ENCODE peak calls at places on chromosome 1, in ten cellular contexts. S, W, E, P, C, D, K, A, B and N are unnamed samples.

GRCh38 chr1:94698759-94699502 is 121.2 kb upstream of the SLC44A3 start:
- DNase-seq in A (no peak), B (no peak), S (peak), K (no peak), E (peak), D (peak), P (no peak), W (no peak), C (no peak), N (no peak)

GRCh38 chr1:46150085-46150484 is 17.7 kb upstream of the PIK3R3 start:
- DNase-seq in S (no peak), W (no peak), D (no peak), B (no peak), C (no peak), P (no peak), K (no peak), E (peak), A (no peak), N (no peak)

GRCh38 chr1:222019029-222019428 is 277.1 kb upstream of the DUSP10 start:
- DNase-seq in W (no peak), K (no peak), A (no peak), D (no peak), S (no peak), P (no peak), C (no peak), B (no peak), E (no peak), N (no peak)

GRCh38 chr1:219039018-219039740 is 134.5 kb upstream of the LYPLAL1 start:
- DNase-seq in D (no peak), P (no peak), K (no peak), S (no peak), C (no peak), W (no peak), E (no peak), A (no peak), B (no peak), N (no peak)

GRCh38 chr1:226109829-226110248 is 47.3 kb downstream of the H3-3A start:
- DNase-seq in S (peak), B (peak), D (peak), A (peak), K (no peak), P (peak), E (peak), C (peak), W (peak), N (peak)

GRCh38 chr1:27981146-27981545 is 21.4 kb downstream of the XKR8 start:
- DNase-seq in K (no peak), E (no peak), W (no peak), A (no peak), P (no peak), B (no peak), D (no peak), C (no peak), S (no peak), N (no peak)

GRCh38 chr1:8073116-8073855 is 47.2 kb upstream of the ERRFI1 start:
- DNase-seq in E (no peak), D (no peak), A (no peak), C (no peak), S (no peak), P (no peak), W (no peak), K (no peak), B (no peak), N (no peak)

GRCh38 chr1:194367121-194367520 is 1180.7 kb upstream of the B3GALT2 start:
- DNase-seq in C (no peak), A (no peak), E (no peak), K (no peak), P (no peak), S (no peak), D (no peak), B (no peak), W (no peak), N (no peak)

GRCh38 chr1:96416690-96417444 is 304.7 kb upstream of the PTBP2 start:
- DNase-seq in W (no peak), C (no peak), P (peak), S (no peak), D (peak), A (no peak), B (no peak), K (no peak), E (no peak), N (peak)

GRCh38 chr1:33517596-33518250 is 45.3 kb downstream of the ZSCAN20 start:
- DNase-seq in P (no peak), A (no peak), B (no peak), C (no peak), K (no peak), S (no peak), W (no peak), E (no peak), D (no peak), N (no peak)

GRCh38 chr1:156704930-156705320 is 458 bp downstream of the CRABP2 start:
- DNase-seq in B (peak), C (peak), P (no peak), A (no peak), D (peak), K (no peak), W (no peak), S (peak), E (peak), N (no peak)

GRCh38 chr1:43147625-43148319 is 24.3 kb downstream of the EBNA1BP2 start:
- DNase-seq in W (peak), S (peak), B (peak), E (peak), A (peak), D (peak), C (peak), K (no peak), P (peak), N (peak)

GRCh38 chr1:232432313-232432712 is 197.6 kb downstream of the SIPA1L2 start:
- DNase-seq in W (no peak), S (no peak), D (no peak), B (no peak), A (no peak), C (no peak), P (no peak), K (no peak), E (peak), N (no peak)

DNA sequence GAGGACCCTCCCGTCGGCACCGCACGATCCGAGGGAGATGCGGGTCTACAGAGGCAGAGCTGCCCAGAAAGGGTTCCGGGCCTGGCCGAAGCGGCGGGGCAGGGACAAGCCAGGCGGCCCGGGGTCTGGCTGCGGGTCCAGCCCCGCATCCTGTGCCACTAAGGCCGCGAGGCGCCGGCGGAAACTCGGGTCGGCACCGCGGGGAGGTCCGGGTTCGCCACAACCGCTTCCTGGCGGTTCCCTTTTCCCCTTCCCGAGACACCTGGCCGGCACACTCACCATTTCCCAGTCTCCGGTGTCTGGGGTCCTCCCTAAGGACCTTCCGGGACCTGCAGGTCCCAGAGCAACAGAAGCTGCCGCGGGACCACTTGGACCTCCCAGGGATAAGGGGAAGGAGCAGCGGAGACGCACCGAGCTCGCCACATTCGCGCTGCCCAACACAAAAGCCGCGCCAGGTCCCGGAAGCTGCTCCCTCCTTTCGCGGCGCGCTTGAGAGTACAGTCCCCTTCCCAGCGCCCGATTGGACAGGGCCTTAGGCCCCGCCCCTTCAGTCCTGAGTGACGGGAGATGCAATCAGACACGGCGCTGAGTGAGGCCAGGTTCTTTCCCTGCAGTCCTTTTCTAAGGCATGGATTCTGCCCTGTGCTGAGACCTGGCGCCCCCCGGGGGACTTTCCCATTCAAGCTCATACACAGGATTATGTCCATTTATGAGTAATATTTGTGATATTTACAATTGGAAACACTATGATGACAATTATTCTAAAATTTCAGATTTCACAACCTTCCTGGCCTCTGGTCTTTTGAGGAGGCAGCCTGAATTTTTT is at the start of gene ZNF670:
- DNase-seq in D (peak), E (peak), S (peak), B (peak), C (peak), W (peak), A (peak), K (peak), P (peak), N (peak)
- TF ChIP-seq CTCF in D (peak), E (peak), S (no peak), B (no peak), C (no peak), W (peak), A (no peak), K (no peak), P (peak), N (no peak)

GRCh38 chr1:89994805-89995594 is at the start of gene ZNF326:
- DNase-seq in W (peak), A (peak), E (peak), S (peak), K (peak), B (peak), P (peak), D (peak), C (peak), N (peak)
- TF ChIP-seq CTCF in W (no peak), A (no peak), E (no peak), S (no peak), K (no peak), B (peak), P (no peak), D (peak), C (no peak), N (no peak)

GRCh38 chr1:184502154-184502553 is 115.3 kb downstream of the C1orf21 start:
- DNase-seq in K (no peak), A (no peak), P (no peak), E (no peak), B (no peak), C (no peak), D (no peak), S (no peak), W (no peak), N (no peak)

GRCh38 chr1:184506501-184506900 is 119.7 kb downstream of the C1orf21 start:
- DNase-seq in B (no peak), E (no peak), D (no peak), A (no peak), S (no peak), C (no peak), W (no peak), P (no peak), K (no peak), N (no peak)

GRCh38 chr1:184504695-184505338 is 118.0 kb downstream of the C1orf21 start:
- DNase-seq in S (no peak), B (no peak), C (no peak), D (no peak), W (no peak), P (no peak), K (no peak), E (no peak), A (no peak), N (no peak)

GRCh38 chr1:184504012-184504694 is 117.3 kb downstream of the C1orf21 start:
- DNase-seq in P (no peak), B (no peak), K (no peak), D (no peak), E (no peak), C (no peak), A (no peak), W (no peak), S (no peak), N (no peak)

GRCh38 chr1:184503221-184503749 is 116.5 kb downstream of the C1orf21 start:
- DNase-seq in B (no peak), E (no peak), W (no peak), C (no peak), K (no peak), P (no peak), D (no peak), S (no peak), A (no peak), N (no peak)
- TF ChIP-seq CTCF in B (no peak), E (no peak), W (no peak), C (no peak), K (no peak), P (no peak), D (no peak), S (no peak), A (no peak), N (no peak)

GRCh38 chr1:25874635-25875153 is 814 bp downstream of the PAQR7 start:
- DNase-seq in E (no peak), B (no peak), A (no peak), D (no peak), S (no peak), C (no peak), W (no peak), K (no peak), P (peak), N (no peak)

GRCh38 chr1:25874209-25874608 is 1.3 kb downstream of the PAQR7 start:
- DNase-seq in E (no peak), D (no peak), W (no peak), K (no peak), B (no peak), A (peak), P (no peak), C (no peak), S (no peak), N (no peak)

GRCh38 chr1:25875856-25876692 is 566 bp upstream of the PAQR7 start:
- DNase-seq in W (peak), P (no peak), D (no peak), C (peak), A (peak), S (no peak), E (no peak), B (peak), K (no peak), N (no peak)

GRCh38 chr1:25876693-25877077 is 1.2 kb upstream of the PAQR7 start:
- DNase-seq in P (no peak), A (no peak), W (no peak), B (no peak), C (no peak), K (no peak), S (no peak), E (no peak), D (no peak), N (no peak)

GRCh38 chr1:25875154-25875855 is at the start of gene PAQR7:
- DNase-seq in P (peak), A (peak), C (peak), K (no peak), B (peak), S (peak), D (peak), E (peak), W (peak), N (peak)
- TF ChIP-seq CTCF in P (no peak), A (no peak), C (no peak), K (no peak), B (no peak), S (no peak), D (peak), E (peak), W (no peak), N (no peak)

DNA sequence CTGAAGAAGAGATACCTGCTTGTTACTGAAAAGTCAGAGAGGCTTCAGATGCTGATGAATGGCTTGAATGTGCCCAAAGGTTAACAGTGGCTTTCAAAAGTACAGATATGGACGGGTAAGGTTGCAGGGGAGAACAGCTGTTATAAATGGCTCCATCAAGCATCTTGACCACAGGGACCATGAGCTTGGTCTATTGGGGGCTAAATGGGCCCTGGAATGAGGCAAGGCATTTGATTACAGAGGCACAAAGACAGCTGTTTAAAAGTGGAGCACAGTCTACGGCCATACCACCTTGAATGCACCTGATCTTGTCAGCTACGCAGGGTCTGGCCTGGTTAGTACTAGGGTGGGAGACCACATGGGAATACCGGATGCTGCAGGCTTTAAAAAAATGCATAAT is 48.3 kb downstream of the C1orf198 start:
- DNase-seq in W (no peak), E (no peak), D (no peak), C (no peak), A (no peak), K (no peak), P (no peak), S (no peak), B (no peak), N (no peak)
- TF ChIP-seq CTCF in W (no peak), E (no peak), D (no peak), C (no peak), A (no peak), K (no peak), P (no peak), S (no peak), B (no peak), N (no peak)

GRCh38 chr1:36286802-36287201 is 19.4 kb upstream of the SH3D21 start:
- DNase-seq in E (no peak), B (no peak), C (no peak), A (no peak), S (no peak), P (no peak), K (no peak), W (no peak), D (no peak), N (no peak)

GRCh38 chr1:36284517-36284916 is 21.7 kb upstream of the SH3D21 start:
- DNase-seq in A (no peak), S (no peak), C (no peak), E (no peak), W (no peak), D (no peak), K (no peak), P (no peak), B (no peak), N (no peak)

GRCh38 chr1:36287595-36287994 is 18.6 kb upstream of the SH3D21 start:
- DNase-seq in W (no peak), K (no peak), D (no peak), B (no peak), C (no peak), P (no peak), A (no peak), S (no peak), E (no peak), N (no peak)

GRCh38 chr1:36284061-36284460 is 22.1 kb upstream of the SH3D21 start:
- DNase-seq in K (no peak), A (no peak), W (no peak), S (no peak), E (no peak), B (no peak), D (no peak), C (no peak), P (no peak), N (no peak)

DNA sequence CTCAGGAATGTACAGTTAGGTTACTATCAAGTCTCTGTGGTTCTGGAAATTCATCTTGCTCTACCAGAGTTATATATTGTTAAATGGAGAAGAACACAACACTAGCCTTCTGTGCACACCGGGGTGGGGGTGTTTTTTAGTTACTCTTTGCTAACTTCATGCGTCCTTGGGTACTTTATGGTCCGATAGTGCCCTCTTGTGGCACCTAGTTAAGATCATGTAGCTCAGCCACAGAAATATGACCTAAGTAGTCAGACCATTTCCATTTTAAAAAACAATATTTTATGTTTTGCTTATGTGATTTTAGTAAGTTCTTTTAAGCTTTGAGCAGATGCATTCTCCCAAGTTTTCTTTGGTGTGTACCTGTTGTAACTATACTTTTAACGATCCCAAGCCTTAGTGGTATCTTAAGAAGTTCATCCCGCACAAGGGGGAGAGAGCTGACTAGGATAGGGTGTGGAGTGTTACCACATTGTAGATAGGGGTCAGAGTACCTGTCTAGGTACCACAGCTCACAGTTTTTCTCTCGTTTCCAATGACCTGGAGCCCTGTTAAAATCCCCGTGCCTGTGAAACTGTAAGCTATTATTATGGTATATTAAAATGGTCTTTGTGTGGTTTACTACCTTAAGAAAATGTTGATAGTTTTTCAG is 20.6 kb upstream of the SH3D21 start:
- DNase-seq in A (no peak), W (peak), P (peak), D (peak), E (peak), S (peak), C (peak), B (peak), K (peak), N (peak)
- TF ChIP-seq CTCF in A (peak), W (peak), P (peak), D (peak), E (peak), S (peak), C (peak), B (peak), K (peak), N (peak)

DNA sequence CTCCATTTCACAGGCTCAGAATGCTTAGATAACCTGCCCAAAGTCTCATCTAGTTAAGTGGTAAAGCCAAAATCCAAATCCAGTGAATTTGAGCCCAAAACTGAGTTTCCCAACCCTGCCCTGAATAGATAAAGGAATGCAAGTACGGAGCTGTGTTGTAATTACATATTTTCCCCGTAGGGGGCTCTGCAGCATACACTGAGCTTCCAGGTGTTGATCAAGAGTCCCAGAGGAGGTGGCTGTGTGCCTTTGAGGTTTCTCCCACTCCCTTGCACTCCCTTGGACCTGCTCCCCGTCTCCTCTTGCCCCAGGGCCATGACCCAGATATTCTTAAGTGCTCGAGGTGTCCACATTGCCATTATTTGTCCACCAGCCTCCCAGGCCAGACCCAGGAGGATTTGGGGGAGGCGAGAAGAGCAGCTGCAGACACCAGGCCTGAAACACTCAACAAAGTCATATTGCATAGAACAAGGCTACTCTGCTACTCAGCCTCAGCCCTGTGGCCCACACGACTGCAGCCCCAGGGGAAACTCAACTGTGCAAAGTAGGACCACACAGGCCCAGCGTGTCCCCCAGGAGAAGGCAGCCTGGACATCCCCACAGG is 18.4 kb upstream of the LY9 start:
- DNase-seq in C (no peak), D (peak), W (peak), S (peak), E (no peak), B (no peak), K (peak), A (no peak), P (peak), N (peak)
- TF ChIP-seq CTCF in C (peak), D (peak), W (peak), S (peak), E (peak), B (no peak), K (peak), A (peak), P (peak), N (peak)

DNA sequence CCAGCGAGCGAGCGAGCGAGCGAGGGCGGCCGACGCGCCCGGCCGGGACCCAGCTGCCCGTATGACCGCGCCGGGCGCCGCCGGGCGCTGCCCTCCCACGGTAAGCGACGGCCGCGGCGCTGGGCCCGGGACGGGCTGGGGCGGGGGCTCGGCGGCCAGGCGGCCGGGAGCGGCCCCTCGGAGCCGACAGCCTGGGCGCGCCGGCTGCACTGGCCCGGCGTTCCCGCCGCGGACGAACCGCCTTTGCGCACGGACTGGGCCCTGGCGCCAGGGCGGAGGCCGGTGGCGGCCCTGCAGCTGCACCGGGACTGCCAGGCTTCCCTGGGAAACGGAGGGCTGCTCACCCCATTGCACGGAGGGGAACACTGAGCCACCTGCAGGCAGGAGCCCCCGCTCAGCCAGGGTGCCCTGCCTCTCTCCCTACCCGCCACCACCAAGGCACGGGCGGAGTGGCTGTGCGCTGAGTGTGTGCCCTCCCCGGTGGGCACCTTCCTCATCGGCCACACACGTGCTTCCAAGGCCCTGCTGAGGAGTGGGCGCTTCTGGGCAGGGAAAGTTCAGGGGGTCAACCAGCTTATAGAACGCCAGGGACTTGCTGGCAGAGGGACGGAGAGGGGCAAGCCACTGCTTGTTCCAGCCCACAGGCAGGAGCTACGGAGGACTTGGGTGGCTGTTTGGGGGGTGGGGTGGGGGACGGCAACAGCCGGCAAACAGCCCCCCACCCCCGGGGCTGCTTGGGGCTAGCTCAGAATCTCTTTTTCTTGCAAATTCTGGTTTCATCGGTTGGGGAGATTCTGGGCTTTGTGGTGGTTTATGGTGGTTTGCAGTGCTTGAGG is 532 bp downstream of the CSF1 start:
- DNase-seq in B (no peak), E (no peak), W (peak), P (peak), C (no peak), K (no peak), S (no peak), D (no peak), A (no peak), N (peak)
- TF ChIP-seq CTCF in B (no peak), E (no peak), W (no peak), P (no peak), C (no peak), K (no peak), S (no peak), D (no peak), A (no peak), N (no peak)